ENCODE peak calls at places on chromosome 7, in five cellular contexts. F is ovary; L is CD4-positive, alpha-beta memory T cell; R is small intestine; B is uterus. P is an unnamed sample.
A peak's percentile ranks its signal among the peaks of the same experiment; 100 is the strongest.

GRCh38 chr7:155665079-155665956 is 20.9 kb downstream of the RBM33 start:
- DNase-seq in F (no peak), L (no peak), R (no peak), B (no peak), P (no peak)

GRCh38 chr7:135550196-135550595 is 7.5 kb upstream of the NUP205 start:
- DNase-seq in F (no peak), L (no peak), R (no peak), B (no peak), P (no peak)

GRCh38 chr7:151838861-151839381 is 38.0 kb downstream of the PRKAG2 start:
- DNase-seq in F (no peak), L (peak; percentile 38), R (peak; percentile 26), B (no peak), P (no peak)

GRCh38 chr7:506391-506831 is 13.2 kb downstream of the PDGFA start:
- DNase-seq in F (peak; percentile 11), L (no peak), R (no peak), B (no peak), P (no peak)

GRCh38 chr7:51027256-51028127 is 244.8 kb upstream of the GRB10 start:
- DNase-seq in F (no peak), L (no peak), R (no peak), B (no peak), P (no peak)

GRCh38 chr7:1225462-1226154 is 7.1 kb upstream of the UNCX start:
- DNase-seq in F (no peak), L (peak; percentile 39), R (no peak), B (no peak), P (no peak)

GRCh38 chr7:106731207-106731606 is 70.2 kb upstream of the CCDC71L start:
- DNase-seq in F (no peak), L (no peak), R (no peak), B (no peak), P (no peak)

GRCh38 chr7:137439829-137440433 is 96.4 kb upstream of the PTN start:
- DNase-seq in F (no peak), L (no peak), R (no peak), B (no peak), P (no peak)

GRCh38 chr7:145169908-145170307 is 334.1 kb upstream of the TPK1 start:
- DNase-seq in F (no peak), L (no peak), R (no peak), B (no peak), P (no peak)

GRCh38 chr7:19665399-19666008 is 43.3 kb downstream of the POLR1F start:
- DNase-seq in F (no peak), L (no peak), R (peak; percentile 18), B (no peak), P (no peak)

GRCh38 chr7:69457912-69458491 is 140.3 kb upstream of the AUTS2 start:
- DNase-seq in F (no peak), L (no peak), R (no peak), B (peak; percentile 37), P (peak; percentile 64)

GRCh38 chr7:292826-293225 is 2.9 kb downstream of the FOXL3 start:
- DNase-seq in F (no peak), L (no peak), R (no peak), B (no peak), P (no peak)

GRCh38 chr7:88432321-88432720 is 125.6 kb upstream of the STEAP4 start:
- DNase-seq in F (no peak), L (no peak), R (no peak), B (no peak), P (no peak)

GRCh38 chr7:153109561-153109960 is 350.0 kb downstream of the ACTR3B start:
- DNase-seq in F (no peak), L (no peak), R (no peak), B (no peak), P (no peak)

GRCh38 chr7:20745716-20746115 is 41.0 kb downstream of the SP8 start:
- DNase-seq in F (no peak), L (no peak), R (no peak), B (no peak), P (no peak)

GRCh38 chr7:7173956-7174632 is 8.2 kb upstream of the C1GALT1 start:
- DNase-seq in F (no peak), L (no peak), R (no peak), B (no peak), P (no peak)

GRCh38 chr7:25707733-25708132 is 444.3 kb upstream of the NFE2L3 start:
- DNase-seq in F (no peak), L (no peak), R (no peak), B (no peak), P (no peak)

GRCh38 chr7:106185719-106186118 is 73.6 kb upstream of the SYPL1 start:
- DNase-seq in F (no peak), L (no peak), R (no peak), B (no peak), P (no peak)

GRCh38 chr7:93014410-93014809 is 103.4 kb downstream of the SAMD9 start:
- DNase-seq in F (no peak), L (no peak), R (peak; percentile 64), B (no peak), P (no peak)

DNA sequence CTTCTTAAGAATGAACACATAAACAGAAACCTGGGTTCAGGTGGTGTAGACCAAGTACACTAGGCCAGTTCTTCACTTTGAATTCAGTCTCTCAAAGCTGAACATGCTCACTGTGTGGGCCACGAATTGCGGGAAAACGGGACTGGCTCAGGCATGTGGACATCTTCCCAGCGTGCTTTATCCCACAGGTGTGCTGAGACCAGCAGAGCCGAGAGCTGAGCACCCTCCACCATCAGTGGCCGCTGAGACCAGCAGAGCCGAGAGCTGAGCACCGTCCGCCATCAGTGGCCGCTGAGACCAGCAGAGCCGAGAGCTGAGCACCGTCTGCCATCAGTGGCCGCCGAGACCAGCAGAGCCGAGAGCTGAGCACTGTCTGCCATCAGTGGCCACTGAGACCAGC is 265.4 kb downstream of the DNAJB6 start:
- DNase-seq in F (no peak), L (no peak), R (no peak), B (no peak), P (no peak)
- H3K9me3 ChIP-seq in F (no peaks in the 10 kb centered on the region), L (no peaks in the 10 kb centered on the region), R (no peaks in the 10 kb centered on the region), B (no peaks in the 10 kb centered on the region), P (no peaks in the 10 kb centered on the region)

GRCh38 chr7:99996755-99997544 is 18.4 kb upstream of the ZKSCAN1 start:
- DNase-seq in F (no peak), L (no peak), R (no peak), B (no peak), P (no peak)
- H3K4me3 ChIP-seq in F (peak overlapping the region; percentile 55), L (peak overlapping the region; percentile 43), R (peak overlapping the region; percentile 47), B (peak overlapping the region; percentile 58), P (no peak overlapping the region)

GRCh38 chr7:57646219-57646900 is 196.4 kb downstream of the ZNF716 start:
- DNase-seq in F (no peak), L (no peak), R (no peak), B (no peak), P (no peak)
- H3K9me3 ChIP-seq in F (no peaks in the 10 kb centered on the region), L (no peaks in the 10 kb centered on the region), R (no peaks in the 10 kb centered on the region), B (no peaks in the 10 kb centered on the region), P (no peaks in the 10 kb centered on the region)

GRCh38 chr7:130939285-130940095 is 205.5 kb upstream of the KLF14 start:
- DNase-seq in F (no peak), L (no peak), R (no peak), B (no peak), P (no peak)

GRCh38 chr7:130937830-130938229 is 203.8 kb upstream of the KLF14 start:
- DNase-seq in F (no peak), L (no peak), R (no peak), B (no peak), P (no peak)

GRCh38 chr7:130940326-130940725 is 206.3 kb upstream of the KLF14 start:
- DNase-seq in F (no peak), L (no peak), R (no peak), B (no peak), P (no peak)

GRCh38 chr7:130937016-130937415 is 203.0 kb upstream of the KLF14 start:
- DNase-seq in F (no peak), L (no peak), R (no peak), B (no peak), P (no peak)

DNA sequence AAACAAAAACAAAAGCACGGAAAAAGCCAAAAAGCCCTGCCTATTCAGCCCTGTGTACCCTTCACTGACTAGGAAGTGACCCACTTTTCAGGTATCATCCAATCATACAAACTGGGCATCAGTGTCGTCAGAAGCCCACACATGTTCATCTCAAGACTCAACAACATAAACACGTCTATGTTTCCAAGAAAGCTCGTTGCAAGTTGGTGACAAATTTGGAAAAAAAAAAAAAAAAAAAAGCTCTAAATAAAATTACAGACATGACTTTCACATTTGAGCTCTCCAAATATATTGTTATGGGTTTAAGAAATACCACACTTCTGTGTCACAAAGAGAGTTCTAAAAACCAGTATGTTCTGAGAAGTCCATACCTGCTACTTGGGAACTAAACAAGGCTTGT is 204.7 kb upstream of the KLF14 start:
- DNase-seq in F (no peak), L (peak; percentile 88), R (peak; percentile 59), B (no peak), P (no peak)
- H3K4me3 ChIP-seq in F (peak overlapping the region; percentile 51), L (peak overlapping the region; percentile 54), R (no peak overlapping the region), B (peak overlapping the region; percentile 52), P (peak overlapping the region; percentile 58)

DNA sequence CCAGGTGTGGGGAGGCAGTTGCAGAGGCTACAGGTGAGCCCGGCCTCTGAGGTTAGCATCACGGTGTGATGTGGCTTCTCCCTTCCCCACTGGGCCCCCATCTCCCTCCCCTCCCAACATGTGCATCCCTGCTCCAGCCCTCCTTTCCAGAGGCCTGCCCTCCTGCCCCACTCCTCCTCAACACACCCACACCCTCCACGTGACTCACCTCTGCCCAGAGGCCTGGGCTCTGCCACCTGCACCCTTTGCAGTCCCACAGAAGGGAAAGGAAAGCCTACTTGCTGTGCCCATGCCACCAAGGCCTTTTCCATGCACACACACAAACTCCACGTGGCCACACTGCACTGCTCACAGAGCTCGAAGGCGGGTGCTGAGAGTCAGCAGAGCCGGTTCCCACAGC is 500.6 kb upstream of the FOXK1 start:
- DNase-seq in F (no peak), L (no peak), R (no peak), B (no peak), P (no peak)
- H3K9me3 ChIP-seq in F (no peaks in the 10 kb centered on the region), L (no peaks in the 10 kb centered on the region), R (no peaks in the 10 kb centered on the region), B (no peaks in the 10 kb centered on the region), P (no peaks in the 10 kb centered on the region)

GRCh38 chr7:94650652-94651051 is 5.3 kb downstream of the SGCE start:
- DNase-seq in F (no peak), L (no peak), R (no peak), B (no peak), P (no peak)
- H3K4me3 ChIP-seq in F (no peak overlapping the region), L (no peak overlapping the region), R (no peak overlapping the region), B (no peak overlapping the region), P (no peak overlapping the region)

DNA sequence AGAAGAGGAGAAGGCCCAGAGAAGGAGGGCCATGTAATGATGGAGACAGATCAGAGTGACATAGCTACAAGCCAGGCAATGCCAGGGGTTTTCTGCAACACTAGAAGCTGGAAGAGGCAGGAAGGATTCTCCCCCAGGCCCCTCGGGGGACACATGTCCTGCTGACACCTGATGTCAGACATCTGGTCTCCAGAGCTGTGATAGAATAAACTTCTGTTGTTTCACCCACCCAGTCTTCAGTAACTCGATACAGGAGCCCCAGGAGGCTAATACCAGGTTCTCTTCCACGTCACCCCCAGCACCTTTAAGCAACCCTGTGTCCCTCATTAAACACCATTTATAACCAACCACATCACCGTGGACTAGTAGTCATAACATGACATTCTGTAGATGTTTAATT is 94.9 kb downstream of the TMEM130 start:
- DNase-seq in F (no peak), L (no peak), R (no peak), B (no peak), P (no peak)
- H3K9me3 ChIP-seq in F (no peaks in the 10 kb centered on the region), L (no peaks in the 10 kb centered on the region), R (no peaks in the 10 kb centered on the region), B (no peaks in the 10 kb centered on the region), P (no peaks in the 10 kb centered on the region)